ENCODE peak calls at places on chromosomes 13 and 19, in eight cellular contexts. P is thoracic aorta, T is MCF 10A, F is caudate nucleus, I is RWPE2, U is RWPE1, W is progenitor cell of endocrine pancreas, L is SK-N-DZ. M is an unnamed sample.

GRCh38 chr13:113342820-113343691 is 20.9 kb downstream of the GRTP1 start:
- DNase-seq in P (no peak), T (no peak), F (no peak), I (no peak), U (no peak), W (no peak), L (no peak), M (peak; percentile 6)

GRCh38 chr19:3196064-3196932 is 10.6 kb downstream of the NCLN start:
- DNase-seq in P (no peak), T (no peak), F (no peak), I (no peak), U (no peak), W (no peak), L (no peak), M (no peak)

GRCh38 chr13:25478186-25478585 is 106.4 kb downstream of the ATP8A2 start:
- DNase-seq in P (no peak), T (peak; percentile 36), F (no peak), I (no peak), U (no peak), W (no peak), L (no peak), M (no peak)

GRCh38 chr13:102571075-102571474 is 25.7 kb upstream of the TPP2 start:
- DNase-seq in P (no peak), T (peak; percentile 24), F (no peak), I (no peak), U (no peak), W (no peak), L (peak; percentile 64), M (no peak)

GRCh38 chr13:63910406-63910957 is 2494.8 kb upstream of the PCDH20 start:
- DNase-seq in P (no peak), T (no peak), F (no peak), I (no peak), U (peak; percentile 0), W (no peak), L (peak; percentile 8), M (no peak)

GRCh38 chr19:47331931-47332547 is at the start of gene C5AR2:
- DNase-seq in P (no peak), T (peak; percentile 54), F (no peak), I (no peak), U (no peak), W (no peak), L (no peak), M (no peak)

GRCh38 chr13:113275387-113275786 is 21.7 kb upstream of the LAMP1 start:
- DNase-seq in P (no peak), T (peak; percentile 57), F (no peak), I (no peak), U (peak; percentile 51), W (peak; percentile 19), L (peak; percentile 40), M (no peak)

GRCh38 chr13:110415669-110416068 is 108.6 kb downstream of the COL4A2 start:
- DNase-seq in P (no peak), T (peak; percentile 96), F (no peak), I (no peak), U (peak; percentile 74), W (no peak), L (no peak), M (peak; percentile 82)

GRCh38 chr13:48304132-48304876 is 753 bp downstream of the RB1 start:
- DNase-seq in P (no peak), T (peak; percentile 58), F (no peak), I (no peak), U (peak; percentile 25), W (no peak), L (peak; percentile 34), M (peak; percentile 13)

GRCh38 chr13:70173236-70173959 is 65.1 kb upstream of the KLHL1 start:
- DNase-seq in P (no peak), T (no peak), F (no peak), I (no peak), U (no peak), W (no peak), L (no peak), M (no peak)

GRCh38 chr19:45492627-45493470 is 4.0 kb downstream of the RTN2 start:
- DNase-seq in P (no peak), T (peak; percentile 26), F (no peak), I (no peak), U (no peak), W (no peak), L (no peak), M (peak; percentile 91)

GRCh38 chr19:16066611-16067104 is 9.6 kb upstream of the TPM4 start:
- DNase-seq in P (no peak), T (peak; percentile 88), F (no peak), I (no peak), U (peak; percentile 72), W (no peak), L (no peak), M (no peak)

GRCh38 chr19:52533901-52534300 is 6.4 kb downstream of the ZNF808 start:
- DNase-seq in P (no peak), T (peak; percentile 50), F (no peak), I (no peak), U (no peak), W (no peak), L (no peak), M (peak; percentile 63)

GRCh38 chr13:108325863-108326262 is 56.3 kb downstream of the TNFSF13B start:
- DNase-seq in P (no peak), T (no peak), F (no peak), I (no peak), U (no peak), W (no peak), L (no peak), M (no peak)

GRCh38 chr13:93305886-93306285 is 79.3 kb downstream of the GPC6 start:
- DNase-seq in P (no peak), T (no peak), F (no peak), I (no peak), U (no peak), W (no peak), L (no peak), M (no peak)

GRCh38 chr19:46065486-46065885 is 24.7 kb upstream of the IGFL4 start:
- DNase-seq in P (no peak), T (peak; percentile 91), F (no peak), I (no peak), U (peak; percentile 60), W (no peak), L (no peak), M (no peak)

GRCh38 chr19:42469311-42470239 is 26.8 kb upstream of the CXCL17 start:
- DNase-seq in P (no peak), T (no peak), F (no peak), I (no peak), U (no peak), W (no peak), L (no peak), M (no peak)

GRCh38 chr13:113856716-113857065 is 7.2 kb downstream of the GAS6 start:
- DNase-seq in P (no peak), T (no peak), F (no peak), I (peak; percentile 32), U (no peak), W (no peak), L (no peak), M (no peak)